ENCODE peak calls at places on chromosomes 2 and 18, in ten cellular contexts. W is ELF-1; B is activated naive CD4-positive, alpha-beta T cell treated with anti-CD3 and anti-CD28 coated beads for 36 hours; X is WTC11; T is HTR-8/SVneo; R is CD8-positive, alpha-beta memory T cell; D is iris pigment epithelial cell; H is NCI-H345; M is HS-5; Q is fibroblast of lung. G is an unnamed sample.

GRCh38 chr2:100173907-100174525 is 31.6 kb upstream of the AFF3 start:
- DNase-seq in H (no peak), W (no peak), T (no peak), D (peak; percentile 38), X (no peak), B (no peak), Q (no peak), M (no peak), R (no peak), G (no peak)

GRCh38 chr2:119177171-119177837 is 18.8 kb upstream of the C1QL2 start:
- DNase-seq in M (no peak), T (no peak), Q (no peak), D (no peak), H (no peak), W (no peak), R (no peak), B (no peak), X (no peak), G (no peak)

GRCh38 chr2:57543211-57543610 is 503.4 kb upstream of the VRK2 start:
- DNase-seq in H (no peak), M (no peak), W (peak; percentile 6), R (no peak), B (no peak), D (no peak), X (no peak), T (no peak), Q (no peak), G (no peak)

GRCh38 chr2:201129044-201129505 is 13.1 kb downstream of the CFLAR start:
- DNase-seq in T (no peak), H (no peak), R (no peak), B (peak; percentile 78), D (peak; percentile 87), M (no peak), X (no peak), Q (peak; percentile 92), W (peak; percentile 31), G (no peak)

GRCh38 chr2:28454016-28454930 is 41.6 kb upstream of the PLB1 start:
- DNase-seq in Q (peak; percentile 22), H (no peak), W (no peak), T (no peak), R (no peak), M (no peak), D (peak; percentile 41), X (no peak), B (no peak), G (no peak)

GRCh38 chr2:43937269-43937820 is 58.4 kb downstream of the LRPPRC start:
- DNase-seq in X (no peak), M (no peak), Q (peak; percentile 20), D (no peak), W (no peak), T (no peak), R (no peak), B (no peak), H (no peak), G (no peak)

GRCh38 chr18:64142904-64143303 is 6.0 kb downstream of the LINC00305 start:
- DNase-seq in R (no peak), M (no peak), B (no peak), X (no peak), H (no peak), T (no peak), W (no peak), Q (no peak), D (no peak), G (no peak)

GRCh38 chr2:166170356-166170755 is 42.5 kb upstream of the SCN1A start:
- DNase-seq in B (no peak), Q (peak; percentile 75), R (no peak), D (peak; percentile 79), W (no peak), M (no peak), T (no peak), H (no peak), X (no peak), G (no peak)

GRCh38 chr2:113230531-113230930 is 48.2 kb downstream of the PAX8 start:
- DNase-seq in D (no peak), X (no peak), Q (no peak), T (no peak), R (no peak), H (no peak), W (no peak), M (no peak), B (no peak), G (no peak)

GRCh38 chr18:61992285-61992684 is 99.5 kb upstream of the RNF152 start:
- DNase-seq in D (peak; percentile 93), B (no peak), T (peak; percentile 13), H (no peak), R (no peak), W (no peak), X (no peak), M (peak; percentile 74), Q (peak; percentile 94), G (no peak)

GRCh38 chr2:191200910-191201309 is 44.3 kb upstream of the MYO1B start:
- DNase-seq in X (no peak), M (no peak), T (no peak), H (no peak), R (no peak), B (no peak), D (no peak), W (no peak), Q (no peak), G (no peak)

GRCh38 chr2:27021253-27021801 is 11.4 kb upstream of the TMEM214 start:
- DNase-seq in R (no peak), H (no peak), T (no peak), M (no peak), W (peak; percentile 10), B (no peak), D (peak; percentile 43), Q (peak; percentile 55), X (no peak), G (no peak)

GRCh38 chr2:164808776-164809175 is 32.8 kb downstream of the COBLL1 start:
- DNase-seq in M (no peak), W (no peak), X (no peak), H (no peak), D (peak; percentile 77), Q (peak; percentile 68), B (no peak), T (no peak), R (no peak), G (no peak)

GRCh38 chr18:46071894-46072867 is at the start of gene PSTPIP2:
- DNase-seq in B (peak; percentile 75), D (peak; percentile 71), T (peak; percentile 50), M (no peak), R (peak; percentile 57), Q (peak; percentile 68), W (peak; percentile 40), X (peak; percentile 63), H (peak; percentile 29), G (peak; percentile 52)

GRCh38 chr18:73110307-73110706 is 242.5 kb upstream of the NETO1 start:
- DNase-seq in X (no peak), Q (no peak), R (no peak), W (no peak), B (no peak), D (no peak), H (no peak), M (no peak), T (no peak), G (no peak)

GRCh38 chr18:64002581-64002980 is 32.7 kb downstream of the SERPINB8 start:
- DNase-seq in M (no peak), Q (no peak), W (no peak), T (no peak), D (no peak), R (no peak), B (no peak), X (no peak), H (no peak), G (no peak)

GRCh38 chr18:48552130-48552529 is 13.3 kb downstream of the CTIF start:
- DNase-seq in T (no peak), R (no peak), M (no peak), B (no peak), H (no peak), X (no peak), D (no peak), Q (no peak), W (no peak), G (no peak)

GRCh38 chr2:109226128-109226527 is 97.1 kb downstream of the SH3RF3 start:
- DNase-seq in M (no peak), T (no peak), Q (no peak), B (no peak), X (no peak), W (no peak), D (no peak), R (no peak), H (no peak), G (no peak)

GRCh38 chr18:31371970-31372369 is 4.6 kb upstream of the DSG4 start:
- DNase-seq in D (no peak), R (no peak), H (no peak), X (no peak), M (no peak), W (no peak), T (no peak), B (no peak), Q (no peak), G (no peak)

GRCh38 chr2:174007010-174007409 is 41.8 kb upstream of the SP3 start:
- DNase-seq in B (no peak), H (no peak), Q (peak; percentile 27), W (no peak), R (no peak), T (no peak), X (no peak), M (no peak), D (no peak), G (no peak)

GRCh38 chr2:121524650-121525425 is 5.8 kb upstream of the RNU4ATAC start:
- DNase-seq in X (no peak), R (no peak), W (peak; percentile 13), D (no peak), Q (no peak), B (no peak), H (no peak), M (no peak), T (no peak), G (no peak)

GRCh38 chr2:101718993-101719571 is 21.6 kb downstream of the MAP4K4 start:
- DNase-seq in B (peak; percentile 79), H (no peak), D (no peak), M (no peak), T (no peak), W (no peak), X (no peak), R (peak; percentile 55), Q (no peak), G (no peak)

GRCh38 chr2:239263937-239264837 is 136.6 kb downstream of the HDAC4 start:
- DNase-seq in D (peak; percentile 76), M (no peak), R (no peak), W (no peak), B (peak; percentile 66), Q (peak; percentile 53), T (no peak), X (no peak), H (no peak), G (no peak)

GRCh38 chr2:83234291-83234690 is 1224.8 kb downstream of the SUCLG1 start:
- DNase-seq in M (no peak), Q (no peak), H (no peak), D (no peak), R (no peak), W (no peak), T (no peak), B (no peak), X (no peak), G (no peak)

GRCh38 chr18:43279015-43279758 is 1.9 kb upstream of the SYT4 start:
- DNase-seq in W (peak; percentile 54), X (peak; percentile 10), H (peak; percentile 94), R (no peak), D (peak; percentile 18), B (no peak), M (no peak), Q (peak; percentile 37), T (no peak), G (no peak)

GRCh38 chr2:169221745-169222369 is 140.5 kb downstream of the LRP2 start:
- DNase-seq in W (no peak), M (peak; percentile 6), H (peak; percentile 25), B (no peak), T (peak; percentile 5), X (no peak), R (no peak), D (peak; percentile 27), Q (peak; percentile 10), G (no peak)

GRCh38 chr2:240567872-240568677 is at the start of gene RNPEPL1:
- DNase-seq in B (peak; percentile 53), T (peak; percentile 21), X (peak; percentile 40), H (peak; percentile 66), M (no peak), D (peak; percentile 29), W (no peak), R (peak; percentile 60), Q (peak; percentile 29), G (peak; percentile 52)

GRCh38 chr2:238585836-238586821 is 159.4 kb downstream of the ASB1 start:
- DNase-seq in M (no peak), B (no peak), W (no peak), X (no peak), R (no peak), D (no peak), H (no peak), Q (peak; percentile 88), T (no peak), G (no peak)